ENCODE peak calls at places on chromosomes 3 and 15, in ten cellular contexts. M is fibroblast of pulmonary artery, H is tibial nerve, B is endothelial cell, C is BE2C, W is GM13977, P is GM13976, T is kidney epithelial cell, O is astrocyte of the spinal cord, N is colonic mucosa. Q is an unnamed sample.

GRCh38 chr3:88807471-88808090 is 299.8 kb upstream of the EPHA3 start:
- DNase-seq in M (peak), H (no peak), B (no peak), C (no peak), W (no peak), P (no peak), T (peak), O (peak), N (no peak), Q (no peak)

GRCh38 chr15:97955040-97955439 is 5.5 kb upstream of the ARRDC4 start:
- DNase-seq in M (no peak), H (no peak), B (no peak), C (no peak), W (no peak), P (no peak), T (no peak), O (no peak), N (peak), Q (no peak)

GRCh38 chr3:99895706-99896441 is 78.2 kb downstream of the CMSS1 start:
- DNase-seq in M (peak), H (no peak), B (no peak), C (no peak), W (no peak), P (no peak), T (peak), O (peak), N (no peak), Q (no peak)

GRCh38 chr3:138263104-138263503 is 66.5 kb downstream of the NME9 start:
- DNase-seq in M (peak), H (no peak), B (no peak), C (no peak), W (no peak), P (no peak), T (no peak), O (no peak), N (no peak), Q (no peak)

GRCh38 chr15:76340198-76340801 is 3.7 kb downstream of the ISL2 start:
- DNase-seq in M (peak), H (no peak), B (no peak), C (peak), W (peak), P (peak), T (no peak), O (peak), N (no peak), Q (peak)

GRCh38 chr3:4043867-4044575 is 244.8 kb downstream of the LRRN1 start:
- DNase-seq in M (no peak), H (no peak), B (no peak), C (no peak), W (no peak), P (no peak), T (peak), O (no peak), N (no peak), Q (no peak)

GRCh38 chr15:99508807-99509311 is 56.9 kb upstream of the MEF2A start:
- DNase-seq in M (no peak), H (no peak), B (no peak), C (no peak), W (no peak), P (no peak), T (no peak), O (no peak), N (no peak), Q (no peak)

GRCh38 chr3:56467108-56467507 is 1.2 kb downstream of the ERC2 start:
- DNase-seq in M (peak), H (no peak), B (peak), C (peak), W (peak), P (peak), T (peak), O (peak), N (peak), Q (peak)

GRCh38 chr3:185215873-185216586 is 37.8 kb downstream of the EHHADH start:
- DNase-seq in M (peak), H (no peak), B (no peak), C (no peak), W (peak), P (peak), T (no peak), O (peak), N (no peak), Q (no peak)
- TF ChIP-seq CTCF in M (peak), H (peak), B (peak), C (peak), W (peak), P (peak), T (peak), O (peak), N (no peak), Q (peak)

GRCh38 chr3:52472239-52472783 is 16.9 kb downstream of the NISCH start:
- DNase-seq in M (no peak), H (no peak), B (no peak), C (no peak), W (no peak), P (no peak), T (no peak), O (no peak), N (no peak), Q (no peak)
- TF ChIP-seq CTCF in M (no peak), H (no peak), B (no peak), C (no peak), W (no peak), P (no peak), T (no peak), O (no peak), N (no peak), Q (no peak)

GRCh38 chr15:82047493-82048446 is 2.0 kb upstream of the MEX3B start:
- DNase-seq in M (peak), H (peak), B (peak), C (no peak), W (peak), P (no peak), T (no peak), O (peak), N (no peak), Q (no peak)
- TF ChIP-seq CTCF in M (no peak), H (no peak), B (no peak), C (no peak), W (no peak), P (no peak), T (no peak), O (no peak), N (no peak), Q (no peak)

DNA sequence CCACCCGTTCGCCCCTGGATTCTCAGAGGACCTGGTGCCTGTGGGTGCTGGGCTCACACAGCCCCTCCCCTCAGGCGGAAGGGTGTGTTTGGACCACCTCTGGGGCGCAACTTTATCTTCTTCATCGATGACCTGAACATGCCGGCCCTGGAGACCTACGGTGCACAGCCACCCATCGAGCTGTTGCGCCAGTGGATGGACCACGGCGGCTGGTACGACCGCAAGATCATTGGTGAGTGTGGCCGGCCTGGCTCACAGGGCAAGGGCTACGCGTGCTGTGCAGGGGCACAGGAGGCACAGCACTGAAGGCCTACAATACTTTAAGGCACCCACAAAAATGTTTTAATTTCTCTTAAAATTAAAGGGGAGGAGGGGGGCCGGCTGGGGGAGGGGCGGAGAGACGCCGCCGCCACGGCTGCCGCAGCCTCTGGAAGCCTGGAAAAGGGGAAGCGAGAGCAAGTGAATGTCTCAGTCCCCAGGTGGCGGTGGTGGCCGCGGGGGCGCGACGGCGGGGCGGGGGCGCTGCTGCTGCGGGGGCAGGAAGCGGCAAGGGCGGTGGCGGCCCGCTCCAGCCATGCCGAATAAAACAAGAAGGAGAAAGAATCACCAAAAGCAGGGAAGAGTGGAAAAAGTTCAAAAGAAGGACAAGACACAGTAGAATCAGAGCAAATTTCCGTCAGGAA is 56.8 kb downstream of the DNAH1 start:
- DNase-seq in M (no peak), H (peak), B (peak), C (no peak), W (no peak), P (peak), T (no peak), O (no peak), N (peak), Q (peak)
- TF ChIP-seq CTCF in M (no peak), H (no peak), B (no peak), C (no peak), W (no peak), P (peak), T (no peak), O (no peak), N (no peak), Q (no peak)

GRCh38 chr15:36879568-36880225 is 220.7 kb downstream of the MEIS2 start:
- DNase-seq in M (no peak), H (no peak), B (no peak), C (no peak), W (no peak), P (no peak), T (no peak), O (no peak), N (no peak), Q (peak)

GRCh38 chr15:36877796-36878744 is 222.3 kb downstream of the MEIS2 start:
- DNase-seq in M (no peak), H (no peak), B (no peak), C (no peak), W (peak), P (no peak), T (no peak), O (no peak), N (no peak), Q (peak)

GRCh38 chr15:36880226-36880912 is 220.0 kb downstream of the MEIS2 start:
- DNase-seq in M (no peak), H (no peak), B (no peak), C (no peak), W (no peak), P (no peak), T (no peak), O (no peak), N (no peak), Q (peak)

GRCh38 chr15:36878745-36879262 is 221.5 kb downstream of the MEIS2 start:
- DNase-seq in M (no peak), H (no peak), B (no peak), C (no peak), W (no peak), P (no peak), T (no peak), O (no peak), N (no peak), Q (no peak)

DNA sequence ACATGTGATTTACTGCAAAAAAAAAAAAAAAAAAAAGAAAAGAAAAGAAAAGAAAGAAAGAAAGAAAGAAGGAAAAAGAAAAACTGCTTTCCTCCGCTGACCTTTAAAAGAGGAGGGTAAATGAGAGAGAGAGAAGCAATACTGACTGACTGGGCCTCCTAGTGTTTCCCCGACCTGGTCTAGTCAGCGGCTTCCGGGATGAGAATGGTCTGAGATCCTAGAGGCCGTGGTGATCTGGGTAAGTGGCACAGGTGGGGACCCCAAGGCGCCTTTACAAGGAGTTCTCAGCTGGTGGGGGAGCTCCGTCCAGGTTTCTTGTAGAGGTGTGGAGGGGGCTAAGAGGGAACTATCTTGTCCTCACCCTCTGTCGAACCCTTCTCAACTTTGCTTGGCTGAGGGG is 223.1 kb downstream of the MEIS2 start:
- DNase-seq in M (no peak), H (no peak), B (no peak), C (no peak), W (peak), P (no peak), T (no peak), O (no peak), N (no peak), Q (peak)
- TF ChIP-seq CTCF in M (no peak), H (no peak), B (no peak), C (no peak), W (no peak), P (no peak), T (no peak), O (no peak), N (no peak), Q (no peak)

GRCh38 chr3:157981819-157982218 is 124.4 kb downstream of the SHOX2 start:
- DNase-seq in M (no peak), H (no peak), B (no peak), C (no peak), W (no peak), P (no peak), T (no peak), O (no peak), N (no peak), Q (no peak)
- TF ChIP-seq CTCF in M (no peak), H (no peak), B (no peak), C (no peak), W (no peak), P (no peak), T (no peak), O (no peak), N (no peak), Q (no peak)

GRCh38 chr15:63461230-63461629 is 43.2 kb upstream of the USP3 start:
- DNase-seq in M (peak), H (no peak), B (peak), C (no peak), W (no peak), P (no peak), T (no peak), O (peak), N (no peak), Q (peak)
- TF ChIP-seq CTCF in M (peak), H (no peak), B (no peak), C (no peak), W (no peak), P (no peak), T (peak), O (peak), N (no peak), Q (no peak)

GRCh38 chr15:31964586-31965307 is 65.6 kb upstream of the CHRNA7 start:
- DNase-seq in M (no peak), H (no peak), B (no peak), C (no peak), W (no peak), P (no peak), T (no peak), O (no peak), N (no peak), Q (no peak)
- TF ChIP-seq CTCF in M (no peak), H (no peak), B (no peak), C (no peak), W (no peak), P (no peak), T (no peak), O (no peak), N (no peak), Q (no peak)

GRCh38 chr3:141782386-141782932 is 19.3 kb downstream of the GRK7 start:
- DNase-seq in M (peak), H (no peak), B (no peak), C (no peak), W (no peak), P (no peak), T (no peak), O (peak), N (no peak), Q (no peak)
- TF ChIP-seq CTCF in M (peak), H (no peak), B (no peak), C (no peak), W (no peak), P (no peak), T (peak), O (peak), N (no peak), Q (no peak)

DNA sequence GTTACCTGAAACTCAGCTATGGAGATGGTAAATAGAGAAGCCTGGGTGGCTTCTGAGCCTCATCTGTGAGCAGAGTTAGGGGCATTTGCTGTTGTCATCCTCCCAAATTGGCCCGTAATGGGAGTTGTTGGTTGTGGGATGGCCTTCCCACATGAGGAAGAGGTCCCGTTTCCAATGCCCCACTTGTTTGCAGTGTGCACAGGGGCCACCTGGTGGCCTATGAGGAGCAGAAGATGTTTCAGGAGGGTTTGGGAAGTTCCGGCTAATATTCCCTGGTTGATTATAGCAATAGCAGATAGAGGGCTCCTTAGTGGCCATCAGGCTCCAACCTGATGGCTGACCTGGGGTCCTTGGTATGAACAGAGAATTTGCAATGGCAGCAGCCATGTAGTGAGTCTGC is 1546.5 kb downstream of the OTOL1 start:
- DNase-seq in M (peak), H (no peak), B (no peak), C (peak), W (no peak), P (no peak), T (no peak), O (no peak), N (no peak), Q (no peak)
- TF ChIP-seq CTCF in M (peak), H (no peak), B (peak), C (peak), W (peak), P (no peak), T (peak), O (peak), N (no peak), Q (no peak)

Q was measured in nephron progenitor cell.